ENCODE peak calls at places on chromosomes 1 and 21, in six cellular contexts. K is neuronal stem cell, M is Karpas-422, I is endothelial cell of umbilical vein, O is hepatocyte, W is OCI-LY7. P is an unnamed sample.
A peak's percentile ranks its signal among the peaks of the same experiment; 100 is the strongest.

GRCh38 chr1:50368179-50369007 is 54.9 kb downstream of the DMRTA2 start:
- DNase-seq in K (peak; percentile 56), W (peak; percentile 25), M (peak; percentile 75), O (peak; percentile 63), I (peak; percentile 26), P (peak; percentile 17)

GRCh38 chr21:32094792-32095191 is 184.1 kb downstream of the MIS18A start:
- DNase-seq in I (peak; percentile 20), K (no peak), W (peak; percentile 5), O (no peak), M (no peak), P (peak; percentile 6)

GRCh38 chr1:112504002-112504401 is 4.8 kb upstream of the WNT2B start:
- DNase-seq in I (no peak), M (no peak), W (no peak), O (no peak), K (no peak), P (no peak)

GRCh38 chr1:38476111-38476783 is 383.3 kb downstream of the RRAGC start:
- DNase-seq in W (no peak), O (no peak), M (no peak), I (no peak), K (peak; percentile 83), P (no peak)

GRCh38 chr1:233386336-233386735 is 58.8 kb downstream of the MAP3K21 start:
- DNase-seq in I (no peak), M (no peak), K (no peak), W (no peak), O (no peak), P (no peak)

GRCh38 chr1:7303554-7304347 is 467.3 kb upstream of the VAMP3 start:
- DNase-seq in I (no peak), O (no peak), W (no peak), M (no peak), K (no peak), P (no peak)

GRCh38 chr21:15227919-15228318 is 163.1 kb upstream of the NRIP1 start:
- DNase-seq in I (no peak), O (no peak), M (no peak), W (no peak), K (no peak), P (no peak)

GRCh38 chr1:98355656-98356384 is 305.7 kb upstream of the SNX7 start:
- DNase-seq in I (no peak), W (no peak), M (no peak), O (peak; percentile 5), K (no peak), P (peak; percentile 17)

GRCh38 chr1:55053265-55053954 is 14.1 kb downstream of the PCSK9 start:
- DNase-seq in O (no peak), K (no peak), I (no peak), W (no peak), M (no peak), P (no peak)

GRCh38 chr1:156896490-156897033 is 3.0 kb downstream of the PEAR1 start:
- DNase-seq in M (no peak), I (peak; percentile 80), W (no peak), K (no peak), O (peak; percentile 71), P (peak; percentile 96)

GRCh38 chr1:77768006-77768405 is 8.4 kb upstream of the USP33 start:
- DNase-seq in K (no peak), O (no peak), W (no peak), M (no peak), I (no peak), P (no peak)

GRCh38 chr1:112674986-112675727 is 698 bp downstream of the MOV10 start:
- DNase-seq in O (peak; percentile 77), M (peak; percentile 61), I (peak; percentile 60), K (peak; percentile 58), W (peak; percentile 41), P (peak; percentile 21)

GRCh38 chr1:170520601-170521000 is 11.4 kb upstream of the GORAB start:
- DNase-seq in W (no peak), M (no peak), I (peak; percentile 19), O (no peak), K (no peak), P (peak; percentile 43)

GRCh38 chr1:226490441-226490809 is 58.1 kb upstream of the STUM start:
- DNase-seq in O (no peak), M (peak; percentile 61), I (no peak), K (no peak), W (no peak), P (no peak)

GRCh38 chr1:225847610-225848009 is 34.6 kb downstream of the TMEM63A start:
- DNase-seq in O (peak; percentile 58), W (no peak), K (no peak), M (no peak), I (no peak), P (no peak)

GRCh38 chr1:59029768-59030167 is 245.9 kb upstream of the JUN start:
- DNase-seq in M (no peak), K (no peak), W (no peak), O (peak; percentile 41), I (peak; percentile 46), P (no peak)

GRCh38 chr1:1440941-1441888 is 5.7 kb downstream of the VWA1 start:
- DNase-seq in I (peak; percentile 37), O (peak; percentile 69), M (peak; percentile 81), W (peak; percentile 52), K (no peak), P (peak; percentile 20)

GRCh38 chr1:1191734-1192133 is 14.7 kb downstream of the TNFRSF18 start:
- DNase-seq in M (no peak), I (no peak), O (no peak), K (no peak), W (no peak), P (no peak)

GRCh38 chr1:207872655-207873054 is 38.3 kb downstream of the CD34 start:
- DNase-seq in K (no peak), M (peak; percentile 68), W (no peak), I (no peak), O (no peak), P (no peak)

GRCh38 chr21:14620152-14620551 is 74.0 kb upstream of the SAMSN1 start:
- DNase-seq in M (no peak), W (peak; percentile 26), O (no peak), K (no peak), I (no peak), P (no peak)

GRCh38 chr21:33019885-33020557 is 5.7 kb upstream of the OLIG2 start:
- DNase-seq in O (no peak), W (no peak), M (no peak), I (no peak), K (no peak), P (no peak)

GRCh38 chr21:29335720-29336119 is 37.0 kb downstream of the BACH1 start:
- DNase-seq in O (no peak), W (no peak), M (no peak), K (no peak), I (no peak), P (peak; percentile 46)

GRCh38 chr1:61452354-61452990 is 272.5 kb downstream of the TM2D1 start:
- DNase-seq in I (no peak), W (no peak), M (no peak), O (no peak), K (peak; percentile 9), P (peak; percentile 65)

GRCh38 chr21:45455321-45456013 is 50.5 kb downstream of the COL18A1 start:
- DNase-seq in K (no peak), O (no peak), I (no peak), W (no peak), M (no peak), P (peak; percentile 55)

GRCh38 chr21:38048241-38048640 is 132.0 kb upstream of the KCNJ6 start:
- DNase-seq in I (no peak), O (no peak), W (no peak), K (no peak), M (no peak), P (no peak)

GRCh38 chr21:38460171-38460742 is 38.0 kb downstream of the ERG start:
- DNase-seq in W (no peak), I (peak; percentile 97), O (no peak), M (no peak), K (no peak), P (peak; percentile 90)

GRCh38 chr1:7586031-7586941 is 184.8 kb upstream of the VAMP3 start:
- DNase-seq in O (no peak), W (no peak), K (no peak), M (no peak), I (no peak), P (no peak)

GRCh38 chr1:52676249-52676903 is 21.8 kb downstream of the COA7 start:
- DNase-seq in M (no peak), I (no peak), O (no peak), W (no peak), K (no peak), P (no peak)

GRCh38 chr1:42941640-42942330 is 16.9 kb downstream of the SLC2A1 start:
- DNase-seq in K (no peak), I (peak; percentile 79), M (no peak), O (peak; percentile 73), W (no peak), P (peak; percentile 71)

GRCh38 chr21:41678016-41678935 is 88.6 kb downstream of the RIPK4 start:
- DNase-seq in O (peak; percentile 83), W (no peak), M (no peak), K (no peak), I (no peak), P (peak; percentile 75)

GRCh38 chr1:2043886-2044285 is 6.3 kb upstream of the PRKCZ start:
- DNase-seq in K (no peak), O (no peak), M (no peak), I (no peak), W (no peak), P (no peak)

DNA sequence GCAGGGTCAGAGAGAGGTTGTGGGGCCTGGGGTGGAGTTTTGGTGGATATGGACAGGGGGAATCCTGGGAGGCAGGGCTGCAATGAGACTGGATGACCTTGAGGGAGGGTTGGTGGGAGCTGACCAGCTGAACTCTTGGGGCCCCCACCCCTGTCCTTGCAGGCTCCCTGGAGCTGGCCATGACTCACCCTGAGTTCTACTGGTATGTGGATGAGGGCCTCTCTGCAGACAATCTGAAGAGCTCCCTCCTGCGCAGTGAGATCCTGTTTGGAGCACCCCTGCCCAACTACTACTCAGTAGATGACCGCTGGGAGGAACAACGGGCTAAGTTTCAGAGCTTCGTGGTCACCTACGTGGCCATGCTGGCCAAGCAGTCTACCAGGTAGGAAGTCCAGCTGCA is 23.6 kb downstream of the DISP3 start:
- DNase-seq in W (no peak), I (no peak), K (no peak), O (no peak), M (no peak), P (no peak)
- H2AFZ ChIP-seq in W (no peak overlapping the region), I (no peak overlapping the region), K (no peak overlapping the region), O (no peak overlapping the region), M (no peak overlapping the region), P (no peak overlapping the region)

GRCh38 chr1:245313581-245313980 is 158.8 kb downstream of the KIF26B start:
- DNase-seq in K (no peak), M (no peak), I (no peak), O (no peak), W (no peak), P (no peak)
- H3K27ac ChIP-seq in K (no peak overlapping the region), M (no peak overlapping the region), I (no peak overlapping the region), O (no peak overlapping the region), W (no peak overlapping the region), P (no peak overlapping the region)

GRCh38 chr1:56515898-56516538 is 63.3 kb downstream of the PLPP3 start:
- DNase-seq in W (no peak), M (no peak), I (no peak), O (no peak), K (no peak), P (no peak)
- H3K4me1 ChIP-seq in W (peaks cover 19% of the 10 kb centered on the region), M (peaks cover 94% of the 10 kb centered on the region), I (peaks cover 22% of the 10 kb centered on the region), O (peaks cover 24% of the 10 kb centered on the region), K (peaks cover 11% of the 10 kb centered on the region), P (peaks cover 4% of the 10 kb centered on the region)

GRCh38 chr1:150628766-150629114 is 672 bp downstream of the ENSA start:
- DNase-seq in K (no peak), W (no peak), M (no peak), I (no peak), O (no peak), P (no peak)
- H2AFZ ChIP-seq in K (peak overlapping the region; percentile 14), W (peak overlapping the region; percentile 53), M (no peak overlapping the region), I (peak overlapping the region; percentile 37), O (peak overlapping the region; percentile 3), P (no peak overlapping the region)

GRCh38 chr1:167631987-167632680 is 2.1 kb downstream of the RCSD1 start:
- DNase-seq in M (peak; percentile 63), W (peak; percentile 75), K (no peak), O (no peak), I (no peak), P (no peak)
- H3K27ac ChIP-seq in M (peak overlapping the region; percentile 93), W (peak overlapping the region; percentile 99), K (no peak overlapping the region), O (no peak overlapping the region), I (no peak overlapping the region), P (no peak overlapping the region)